ENCODE peak calls at places on chromosomes 12 and 14, in five cellular contexts. N, D, L, R and U are unnamed samples.

GRCh38 chr12:122855985-122856831 is 21.0 kb downstream of the HIP1R start:
- DNase-seq in N (no peak), D (no peak), L (no peak), R (no peak), U (no peak)

GRCh38 chr12:67048371-67048770 is 220.8 kb upstream of the CAND1 start:
- DNase-seq in N (no peak), D (no peak), L (no peak), R (no peak), U (no peak)

GRCh38 chr12:1013618-1014489 is 22.8 kb downstream of the ERC1 start:
- DNase-seq in N (no peak), D (no peak), L (no peak), R (no peak), U (peak)

GRCh38 chr14:101120636-101121398 is 217.3 kb upstream of the RTL1 start:
- DNase-seq in N (peak), D (no peak), L (peak), R (no peak), U (no peak)

GRCh38 chr12:57740656-57741412 is 2.3 kb upstream of the AGAP2 start:
- DNase-seq in N (no peak), D (no peak), L (peak), R (peak), U (no peak)

GRCh38 chr12:13436696-13437391 is 240.3 kb downstream of the EMP1 start:
- DNase-seq in N (no peak), D (peak), L (no peak), R (no peak), U (no peak)

GRCh38 chr14:57987051-57987450 is 121.2 kb upstream of the SLC35F4 start:
- DNase-seq in N (no peak), D (no peak), L (no peak), R (no peak), U (no peak)

GRCh38 chr12:96876966-96877365 is 30.1 kb upstream of the NEDD1 start:
- DNase-seq in N (no peak), D (no peak), L (no peak), R (no peak), U (no peak)

GRCh38 chr14:95428557-95428956 is 87.9 kb downstream of the SYNE3 start:
- DNase-seq in N (no peak), D (no peak), L (no peak), R (no peak), U (no peak)

GRCh38 chr14:37142835-37143499 is 29.4 kb downstream of the SLC25A21 start:
- DNase-seq in N (no peak), D (peak), L (no peak), R (no peak), U (no peak)

GRCh38 chr14:75711796-75712211 is 50.8 kb downstream of the TTLL5 start:
- DNase-seq in N (peak), D (peak), L (no peak), R (peak), U (peak)

GRCh38 chr14:105026033-105026785 is 5.3 kb upstream of the CDCA4 start:
- DNase-seq in N (no peak), D (peak), L (no peak), R (no peak), U (no peak)

GRCh38 chr14:82502043-82502442 is 968.4 kb upstream of the SEL1L start:
- DNase-seq in N (no peak), D (no peak), L (no peak), R (no peak), U (no peak)

GRCh38 chr14:91325211-91325610 is 80.7 kb upstream of the GPR68 start:
- DNase-seq in N (no peak), D (no peak), L (no peak), R (no peak), U (no peak)

GRCh38 chr14:74551001-74551400 is 57.4 kb downstream of the ISCA2 start:
- DNase-seq in N (no peak), D (no peak), L (no peak), R (no peak), U (no peak)

GRCh38 chr14:74547331-74547927 is 53.9 kb downstream of the ISCA2 start:
- DNase-seq in N (no peak), D (no peak), L (no peak), R (no peak), U (no peak)

GRCh38 chr14:74550071-74550470 is 56.5 kb downstream of the ISCA2 start:
- DNase-seq in N (no peak), D (no peak), L (no peak), R (no peak), U (no peak)

GRCh38 chr14:74549588-74549987 is 56.0 kb downstream of the ISCA2 start:
- DNase-seq in N (no peak), D (peak), L (no peak), R (no peak), U (no peak)

DNA sequence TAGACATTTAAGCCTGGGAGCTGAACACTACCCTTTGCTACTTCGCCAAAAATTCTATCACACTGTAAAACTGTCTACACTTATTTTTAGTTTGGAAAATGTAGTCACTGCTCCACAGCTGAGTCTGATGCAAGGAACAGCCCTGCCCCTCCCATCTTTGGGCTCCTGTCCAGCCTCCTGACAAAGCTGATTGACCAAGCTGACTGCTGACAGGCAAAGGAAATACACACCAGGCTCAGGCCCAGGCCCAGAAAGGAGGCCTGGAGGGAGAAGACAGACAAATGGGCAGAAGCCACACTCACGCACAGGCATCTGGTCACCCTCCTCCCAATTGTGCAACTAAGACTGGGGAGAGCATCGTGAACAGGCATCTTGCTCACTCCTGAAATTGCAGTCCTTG is 55.3 kb downstream of the ISCA2 start:
- DNase-seq in N (peak), D (no peak), L (no peak), R (no peak), U (no peak)
- H3K27ac ChIP-seq in N (peak), D (peak), L (no peak), R (no peak), U (no peak)

GRCh38 chr14:89521988-89522387 is 105.0 kb upstream of the FOXN3 start:
- DNase-seq in N (no peak), D (no peak), L (no peak), R (no peak), U (no peak)
- H3K27ac ChIP-seq in N (no peak), D (no peak), L (no peak), R (no peak), U (no peak)

GRCh38 chr12:10395390-10395998 is 5.7 kb upstream of the KLRK1 start:
- DNase-seq in N (no peak), D (peak), L (no peak), R (no peak), U (no peak)
- H3K27ac ChIP-seq in N (no peak), D (peak), L (peak), R (no peak), U (peak)

DNA sequence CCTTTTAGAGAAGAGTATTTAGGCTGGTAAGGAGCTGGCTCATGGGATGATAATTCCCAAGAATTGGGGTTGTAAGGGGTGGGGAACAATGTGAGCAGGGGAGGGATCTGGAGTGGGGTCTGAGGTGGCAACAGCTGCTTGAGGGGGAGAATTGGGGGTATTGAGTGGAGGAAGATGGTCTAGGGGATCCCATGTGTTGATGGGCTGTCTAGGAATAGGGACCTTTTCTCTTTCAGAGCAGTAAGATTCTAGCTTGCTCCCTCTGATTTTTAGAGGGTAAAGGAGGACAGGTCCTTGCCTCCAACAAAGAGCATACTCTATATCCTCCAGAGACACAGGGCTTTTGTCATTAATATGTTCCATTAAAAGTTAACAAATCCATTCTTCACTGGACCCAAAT is 22.4 kb downstream of the CLEC2A start:
- DNase-seq in N (no peak), D (no peak), L (no peak), R (no peak), U (no peak)
- H3K27ac ChIP-seq in N (no peak), D (no peak), L (no peak), R (no peak), U (no peak)